ENCODE peak calls at places on chromosome 16, in seven cellular contexts. One of them, this sample, is unnamed.

GRCh38 chr16:27264151-27264550 is 4.4 kb downstream of the NSMCE1 start:
- DNase-seq in heart right ventricle: no peak
- DNase-seq in lower lobe of right lung: no peak
- DNase-seq in PC-3: peak
- DNase-seq in psoas muscle: no peak
- DNase-seq in AG04450: no peak
- DNase-seq in brain microvascular endothelial cell: peak
- DNase-seq in this sample: no peak

GRCh38 chr16:81734632-81735434 is 44.3 kb upstream of the PLCG2 start:
- DNase-seq in heart right ventricle: no peak
- DNase-seq in lower lobe of right lung: no peak
- DNase-seq in PC-3: no peak
- DNase-seq in psoas muscle: no peak
- DNase-seq in AG04450: no peak
- DNase-seq in brain microvascular endothelial cell: no peak
- DNase-seq in this sample: no peak

GRCh38 chr16:63617990-63618763 is 1503.7 kb downstream of the CDH11 start:
- DNase-seq in heart right ventricle: peak
- DNase-seq in lower lobe of right lung: no peak
- DNase-seq in PC-3: no peak
- DNase-seq in psoas muscle: peak
- DNase-seq in AG04450: no peak
- DNase-seq in brain microvascular endothelial cell: no peak
- DNase-seq in this sample: no peak

GRCh38 chr16:23408242-23409201 is 44.5 kb downstream of the COG7 start:
- DNase-seq in heart right ventricle: peak
- DNase-seq in lower lobe of right lung: no peak
- DNase-seq in PC-3: peak
- DNase-seq in psoas muscle: peak
- DNase-seq in AG04450: no peak
- DNase-seq in brain microvascular endothelial cell: peak
- DNase-seq in this sample: no peak

GRCh38 chr16:3431779-3432219 is 11.5 kb downstream of the ZNF597 start:
- DNase-seq in heart right ventricle: peak
- DNase-seq in lower lobe of right lung: peak
- DNase-seq in PC-3: no peak
- DNase-seq in psoas muscle: peak
- DNase-seq in AG04450: no peak
- DNase-seq in brain microvascular endothelial cell: peak
- DNase-seq in this sample: no peak

GRCh38 chr16:27177031-27177774 is 26.1 kb upstream of the KDM8 start:
- DNase-seq in heart right ventricle: no peak
- DNase-seq in lower lobe of right lung: no peak
- DNase-seq in PC-3: peak
- DNase-seq in psoas muscle: no peak
- DNase-seq in AG04450: peak
- DNase-seq in brain microvascular endothelial cell: peak
- DNase-seq in this sample: peak

GRCh38 chr16:17227278-17227677 is 243.5 kb downstream of the XYLT1 start:
- DNase-seq in heart right ventricle: no peak
- DNase-seq in lower lobe of right lung: no peak
- DNase-seq in PC-3: no peak
- DNase-seq in psoas muscle: no peak
- DNase-seq in AG04450: no peak
- DNase-seq in brain microvascular endothelial cell: no peak
- DNase-seq in this sample: no peak

GRCh38 chr16:68737046-68737729 is at the start of gene CDH1:
- DNase-seq in heart right ventricle: peak
- DNase-seq in lower lobe of right lung: peak
- DNase-seq in PC-3: peak
- DNase-seq in psoas muscle: no peak
- DNase-seq in AG04450: no peak
- DNase-seq in brain microvascular endothelial cell: no peak
- DNase-seq in this sample: no peak

GRCh38 chr16:68884391-68884790 is 41.1 kb downstream of the TANGO6 start:
- DNase-seq in heart right ventricle: no peak
- DNase-seq in lower lobe of right lung: no peak
- DNase-seq in PC-3: no peak
- DNase-seq in psoas muscle: no peak
- DNase-seq in AG04450: no peak
- DNase-seq in brain microvascular endothelial cell: no peak
- DNase-seq in this sample: peak

GRCh38 chr16:24409045-24409444 is 130.3 kb upstream of the RBBP6 start:
- DNase-seq in heart right ventricle: no peak
- DNase-seq in lower lobe of right lung: no peak
- DNase-seq in PC-3: peak
- DNase-seq in psoas muscle: no peak
- DNase-seq in AG04450: no peak
- DNase-seq in brain microvascular endothelial cell: no peak
- DNase-seq in this sample: no peak

GRCh38 chr16:55328611-55329569 is 4.9 kb downstream of the IRX6 start:
- DNase-seq in heart right ventricle: no peak
- DNase-seq in lower lobe of right lung: no peak
- DNase-seq in PC-3: no peak
- DNase-seq in psoas muscle: no peak
- DNase-seq in AG04450: no peak
- DNase-seq in brain microvascular endothelial cell: no peak
- DNase-seq in this sample: no peak

GRCh38 chr16:28494141-28494851 is at the start of gene APOBR:
- DNase-seq in heart right ventricle: no peak
- DNase-seq in lower lobe of right lung: peak
- DNase-seq in PC-3: no peak
- DNase-seq in psoas muscle: no peak
- DNase-seq in AG04450: no peak
- DNase-seq in brain microvascular endothelial cell: no peak
- DNase-seq in this sample: no peak

GRCh38 chr16:25060920-25061319 is 45.8 kb upstream of the ARHGAP17 start:
- DNase-seq in heart right ventricle: no peak
- DNase-seq in lower lobe of right lung: no peak
- DNase-seq in PC-3: no peak
- DNase-seq in psoas muscle: no peak
- DNase-seq in AG04450: no peak
- DNase-seq in brain microvascular endothelial cell: no peak
- DNase-seq in this sample: no peak

GRCh38 chr16:57113042-57113453 is 20.7 kb downstream of the CPNE2 start:
- DNase-seq in heart right ventricle: no peak
- DNase-seq in lower lobe of right lung: no peak
- DNase-seq in PC-3: no peak
- DNase-seq in psoas muscle: no peak
- DNase-seq in AG04450: no peak
- DNase-seq in brain microvascular endothelial cell: peak
- DNase-seq in this sample: peak

GRCh38 chr16:64826374-64826773 is 295.5 kb downstream of the CDH11 start:
- DNase-seq in heart right ventricle: no peak
- DNase-seq in lower lobe of right lung: no peak
- DNase-seq in PC-3: no peak
- DNase-seq in psoas muscle: no peak
- DNase-seq in AG04450: no peak
- DNase-seq in brain microvascular endothelial cell: peak
- DNase-seq in this sample: no peak

GRCh38 chr16:1884155-1884760 is 12.3 kb upstream of the MEIOB start:
- DNase-seq in heart right ventricle: no peak
- DNase-seq in lower lobe of right lung: no peak
- DNase-seq in PC-3: peak
- DNase-seq in psoas muscle: no peak
- DNase-seq in AG04450: no peak
- DNase-seq in brain microvascular endothelial cell: peak
- DNase-seq in this sample: no peak

GRCh38 chr16:23026777-23027362 is 122.4 kb downstream of the USP31 start:
- DNase-seq in heart right ventricle: no peak
- DNase-seq in lower lobe of right lung: no peak
- DNase-seq in PC-3: peak
- DNase-seq in psoas muscle: no peak
- DNase-seq in AG04450: no peak
- DNase-seq in brain microvascular endothelial cell: peak
- DNase-seq in this sample: no peak

GRCh38 chr16:47461598-47462266 is 601 bp downstream of the PHKB start:
- DNase-seq in heart right ventricle: no peak
- DNase-seq in lower lobe of right lung: no peak
- DNase-seq in PC-3: peak
- DNase-seq in psoas muscle: no peak
- DNase-seq in AG04450: no peak
- DNase-seq in brain microvascular endothelial cell: peak
- DNase-seq in this sample: no peak

GRCh38 chr16:6131526-6132050 is 1034.0 kb upstream of the EEF2KMT start:
- DNase-seq in heart right ventricle: no peak
- DNase-seq in lower lobe of right lung: no peak
- DNase-seq in PC-3: no peak
- DNase-seq in psoas muscle: no peak
- DNase-seq in AG04450: no peak
- DNase-seq in brain microvascular endothelial cell: no peak
- DNase-seq in this sample: no peak

GRCh38 chr16:89837014-89837546 is 8.8 kb downstream of the SPIRE2 start:
- DNase-seq in heart right ventricle: no peak
- DNase-seq in lower lobe of right lung: no peak
- DNase-seq in PC-3: no peak
- DNase-seq in psoas muscle: no peak
- DNase-seq in AG04450: no peak
- DNase-seq in brain microvascular endothelial cell: no peak
- DNase-seq in this sample: no peak

GRCh38 chr16:4085405-4085970 is 30.8 kb downstream of the ADCY9 start:
- DNase-seq in heart right ventricle: no peak
- DNase-seq in lower lobe of right lung: no peak
- DNase-seq in PC-3: no peak
- DNase-seq in psoas muscle: no peak
- DNase-seq in AG04450: no peak
- DNase-seq in brain microvascular endothelial cell: no peak
- DNase-seq in this sample: no peak

GRCh38 chr16:74168445-74168844 is 128.2 kb upstream of the PSMD7 start:
- DNase-seq in heart right ventricle: no peak
- DNase-seq in lower lobe of right lung: no peak
- DNase-seq in PC-3: no peak
- DNase-seq in psoas muscle: no peak
- DNase-seq in AG04450: no peak
- DNase-seq in brain microvascular endothelial cell: no peak
- DNase-seq in this sample: no peak

GRCh38 chr16:74984194-74984669 is 691 bp downstream of the WDR59 start:
- DNase-seq in heart right ventricle: no peak
- DNase-seq in lower lobe of right lung: no peak
- DNase-seq in PC-3: peak
- DNase-seq in psoas muscle: no peak
- DNase-seq in AG04450: no peak
- DNase-seq in brain microvascular endothelial cell: peak
- DNase-seq in this sample: no peak

GRCh38 chr16:88804552-88805339 is 1.2 kb downstream of the CDT1 start:
- DNase-seq in heart right ventricle: no peak
- DNase-seq in lower lobe of right lung: no peak
- DNase-seq in PC-3: peak
- DNase-seq in psoas muscle: peak
- DNase-seq in AG04450: no peak
- DNase-seq in brain microvascular endothelial cell: no peak
- DNase-seq in this sample: no peak

GRCh38 chr16:2232094-2232990 is 3.9 kb upstream of the DNASE1L2 start:
- DNase-seq in heart right ventricle: no peak
- DNase-seq in lower lobe of right lung: no peak
- DNase-seq in PC-3: no peak
- DNase-seq in psoas muscle: no peak
- DNase-seq in AG04450: no peak
- DNase-seq in brain microvascular endothelial cell: no peak
- DNase-seq in this sample: no peak

GRCh38 chr16:10619271-10619849 is 39.0 kb upstream of the EMP2 start:
- DNase-seq in heart right ventricle: peak
- DNase-seq in lower lobe of right lung: peak
- DNase-seq in PC-3: no peak
- DNase-seq in psoas muscle: peak
- DNase-seq in AG04450: no peak
- DNase-seq in brain microvascular endothelial cell: no peak
- DNase-seq in this sample: no peak
- H3K4me3 ChIP-seq in heart right ventricle: peak
- H3K4me3 ChIP-seq in lower lobe of right lung: peak
- H3K4me3 ChIP-seq in PC-3: no peak
- H3K4me3 ChIP-seq in psoas muscle: no peak
- H3K4me3 ChIP-seq in AG04450: no peak
- H3K4me3 ChIP-seq in brain microvascular endothelial cell: no peak
- H3K4me3 ChIP-seq in this sample: no peak

GRCh38 chr16:13935408-13935807 is 15.5 kb downstream of the ERCC4 start:
- DNase-seq in heart right ventricle: no peak
- DNase-seq in lower lobe of right lung: no peak
- DNase-seq in PC-3: peak
- DNase-seq in psoas muscle: no peak
- DNase-seq in AG04450: no peak
- DNase-seq in brain microvascular endothelial cell: no peak
- DNase-seq in this sample: no peak
- TF ChIP-seq CTCF in heart right ventricle: peak
- TF ChIP-seq CTCF in lower lobe of right lung: peak
- TF ChIP-seq CTCF in PC-3: peak
- TF ChIP-seq CTCF in psoas muscle: peak
- TF ChIP-seq CTCF in AG04450: peak
- TF ChIP-seq CTCF in brain microvascular endothelial cell: peak
- TF ChIP-seq CTCF in this sample: peak

DNA sequence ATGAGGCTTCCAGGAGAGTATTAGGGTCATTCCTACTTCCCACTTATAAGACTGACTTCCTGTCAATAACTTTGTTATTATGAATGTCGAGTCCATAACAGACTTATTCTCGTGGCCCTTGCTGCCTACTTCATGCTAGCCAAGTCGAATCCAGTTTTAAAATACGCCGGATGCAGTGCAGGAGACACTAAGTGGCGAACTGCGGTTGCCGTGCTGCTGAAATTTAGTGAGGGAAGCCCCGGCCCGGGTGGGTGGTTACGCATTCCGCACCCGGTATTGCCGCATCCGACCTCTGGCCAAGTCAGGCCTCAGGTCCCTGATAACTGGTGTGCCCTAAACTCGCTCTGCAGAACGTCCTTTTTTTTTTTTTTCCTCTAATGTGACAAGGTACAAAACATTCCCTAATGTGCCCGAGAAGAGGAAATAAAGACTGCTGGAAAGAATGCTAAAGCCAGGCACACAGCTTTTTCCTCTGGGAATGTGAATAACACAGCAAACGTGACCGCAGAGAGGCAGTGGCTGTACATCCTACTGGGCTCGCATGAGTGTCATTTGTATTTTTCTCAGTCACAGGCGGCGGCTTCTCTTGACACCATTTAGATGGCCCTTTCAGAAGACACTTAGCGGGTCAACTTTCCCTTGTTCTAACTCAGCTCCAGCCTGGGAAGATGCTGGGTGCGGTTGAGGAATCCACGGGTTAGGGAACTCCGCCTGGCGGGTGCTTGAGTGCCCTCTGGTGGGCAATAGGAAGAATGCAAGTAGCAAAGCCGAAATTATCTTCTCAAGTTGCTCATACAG is 7.1 kb upstream of the AKTIP start:
- DNase-seq in heart right ventricle: peak
- DNase-seq in lower lobe of right lung: peak
- DNase-seq in PC-3: peak
- DNase-seq in psoas muscle: peak
- DNase-seq in AG04450: peak
- DNase-seq in brain microvascular endothelial cell: peak
- DNase-seq in this sample: peak
- H3K4me3 ChIP-seq in heart right ventricle: no peak
- H3K4me3 ChIP-seq in lower lobe of right lung: no peak
- H3K4me3 ChIP-seq in PC-3: no peak
- H3K4me3 ChIP-seq in psoas muscle: peak
- H3K4me3 ChIP-seq in AG04450: no peak
- H3K4me3 ChIP-seq in brain microvascular endothelial cell: peak
- H3K4me3 ChIP-seq in this sample: no peak

DNA sequence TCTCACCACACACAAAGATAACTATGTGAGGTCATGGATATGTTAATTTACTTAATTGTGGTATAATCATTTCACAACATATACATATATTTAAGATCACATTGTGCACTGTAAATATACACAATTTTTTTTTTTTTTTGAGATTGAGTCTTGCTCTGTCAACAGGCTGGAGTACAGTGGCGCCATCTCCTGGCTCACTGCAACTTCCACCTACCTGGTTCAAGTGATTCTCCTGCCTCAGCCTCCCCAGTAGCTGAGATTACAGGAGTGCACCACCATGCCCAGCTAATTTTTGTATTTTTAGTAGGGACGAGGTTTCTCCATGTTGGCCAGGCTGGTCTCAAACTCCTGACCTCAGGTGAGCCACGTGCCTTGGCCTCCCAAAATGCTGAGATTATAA is 11.5 kb upstream of the PRSS54 start:
- DNase-seq in heart right ventricle: no peak
- DNase-seq in lower lobe of right lung: no peak
- DNase-seq in PC-3: peak
- DNase-seq in psoas muscle: no peak
- DNase-seq in AG04450: no peak
- DNase-seq in brain microvascular endothelial cell: peak
- DNase-seq in this sample: peak
- TF ChIP-seq CTCF in heart right ventricle: peak
- TF ChIP-seq CTCF in lower lobe of right lung: peak
- TF ChIP-seq CTCF in PC-3: peak
- TF ChIP-seq CTCF in psoas muscle: peak
- TF ChIP-seq CTCF in AG04450: peak
- TF ChIP-seq CTCF in brain microvascular endothelial cell: peak
- TF ChIP-seq CTCF in this sample: peak

This sample was measured in astrocyte of the cerebellum.